ENCODE peak calls at places on chromosome 15, in nine cellular contexts. S, J, I, H, F, U, X, W and A are unnamed samples.

GRCh38 chr15:57769266-57769665 is 62.8 kb downstream of the POLR2M start:
- DNase-seq in S (no peak), J (no peak), I (no peak), H (no peak), F (no peak), U (peak), X (no peak), W (no peak), A (no peak)

GRCh38 chr15:28147827-28148226 is 48.7 kb upstream of the OCA2 start:
- DNase-seq in S (no peak), J (no peak), I (no peak), H (no peak), F (no peak), U (no peak), X (no peak), W (no peak), A (no peak)

GRCh38 chr15:73560501-73561117 is 72.6 kb downstream of the NPTN start:
- DNase-seq in S (peak), J (no peak), I (no peak), H (no peak), F (peak), U (peak), X (no peak), W (no peak), A (peak)

GRCh38 chr15:60706145-60706544 is 227.2 kb upstream of the ICE2 start:
- DNase-seq in S (no peak), J (no peak), I (no peak), H (no peak), F (peak), U (no peak), X (no peak), W (no peak), A (no peak)

GRCh38 chr15:96165775-96166174 is 164.7 kb upstream of the NR2F2 start:
- DNase-seq in S (no peak), J (no peak), I (no peak), H (no peak), F (no peak), U (no peak), X (no peak), W (no peak), A (no peak)

GRCh38 chr15:80105193-80105984 is 45.9 kb downstream of the ZFAND6 start:
- DNase-seq in S (no peak), J (no peak), I (no peak), H (no peak), F (no peak), U (no peak), X (no peak), W (no peak), A (no peak)

GRCh38 chr15:95669146-95669922 is 661.2 kb upstream of the NR2F2 start:
- DNase-seq in S (no peak), J (no peak), I (no peak), H (no peak), F (peak), U (no peak), X (no peak), W (no peak), A (peak)

GRCh38 chr15:83694030-83694429 is 40.1 kb downstream of the ADAMTSL3 start:
- DNase-seq in S (no peak), J (no peak), I (no peak), H (no peak), F (no peak), U (no peak), X (no peak), W (no peak), A (no peak)

GRCh38 chr15:57031605-57032004 is 113.2 kb downstream of the TCF12 start:
- DNase-seq in S (no peak), J (no peak), I (no peak), H (peak), F (no peak), U (no peak), X (no peak), W (no peak), A (no peak)

GRCh38 chr15:31471731-31472430 is 145.2 kb downstream of the KLF13 start:
- DNase-seq in S (no peak), J (no peak), I (no peak), H (no peak), F (no peak), U (peak), X (no peak), W (no peak), A (no peak)

GRCh38 chr15:52040167-52040900 is 21.3 kb downstream of the MAPK6 start:
- DNase-seq in S (no peak), J (no peak), I (no peak), H (peak), F (no peak), U (no peak), X (no peak), W (no peak), A (no peak)

GRCh38 chr15:66947471-66947870 is 117.9 kb upstream of the SMAD3 start:
- DNase-seq in S (no peak), J (no peak), I (no peak), H (no peak), F (no peak), U (no peak), X (no peak), W (no peak), A (no peak)

GRCh38 chr15:85667491-85668424 is 127.0 kb downstream of the KLHL25 start:
- DNase-seq in S (no peak), J (peak), I (no peak), H (peak), F (no peak), U (peak), X (no peak), W (no peak), A (peak)